ENCODE peak calls at places on chromosomes 16 and 17, in seven cellular contexts. One of them, this sample, is unnamed.

GRCh38 chr16:65481956-65482355 is 360.1 kb upstream of the CDH11 start:
- DNase-seq in H9: no peak
- DNase-seq in IMR-90: no peak
- DNase-seq in mesendoderm: no peak
- DNase-seq in trophoblast cell: no peak
- DNase-seq in H1: no peak
- DNase-seq in neuronal stem cell: no peak
- DNase-seq in this sample: no peak

GRCh38 chr17:69388791-69389442 is 25.6 kb upstream of the MAP2K6 start:
- DNase-seq in IMR-90: no peak
- DNase-seq in neuronal stem cell: no peak
- DNase-seq in H1: no peak
- DNase-seq in trophoblast cell: no peak
- DNase-seq in H9: no peak
- DNase-seq in mesendoderm: no peak
- DNase-seq in this sample: no peak

GRCh38 chr17:65662166-65662565 is 100.7 kb upstream of the AXIN2 start:
- DNase-seq in H9: no peak
- DNase-seq in IMR-90: peak; percentile 69
- DNase-seq in mesendoderm: no peak
- DNase-seq in H1: no peak
- DNase-seq in trophoblast cell: no peak
- DNase-seq in neuronal stem cell: no peak
- DNase-seq in this sample: no peak

GRCh38 chr16:9378876-9379275 is 287.4 kb downstream of the HAPSTR1 start:
- DNase-seq in H1: no peak
- DNase-seq in trophoblast cell: no peak
- DNase-seq in H9: no peak
- DNase-seq in mesendoderm: peak; percentile 69
- DNase-seq in neuronal stem cell: no peak
- DNase-seq in IMR-90: no peak
- DNase-seq in this sample: no peak

GRCh38 chr17:9432121-9432866 is 143.3 kb downstream of the STX8 start:
- DNase-seq in IMR-90: peak; percentile 30
- DNase-seq in trophoblast cell: peak; percentile 42
- DNase-seq in neuronal stem cell: no peak
- DNase-seq in H9: no peak
- DNase-seq in H1: no peak
- DNase-seq in mesendoderm: no peak
- DNase-seq in this sample: peak; percentile 17

GRCh38 chr16:4324871-4325740 is 9.2 kb downstream of the GLIS2 start:
- DNase-seq in trophoblast cell: no peak
- DNase-seq in IMR-90: no peak
- DNase-seq in neuronal stem cell: no peak
- DNase-seq in H1: no peak
- DNase-seq in mesendoderm: no peak
- DNase-seq in H9: no peak
- DNase-seq in this sample: no peak

GRCh38 chr17:47305302-47305923 is 18.3 kb upstream of the EFCAB13 start:
- DNase-seq in neuronal stem cell: no peak
- DNase-seq in trophoblast cell: peak; percentile 62
- DNase-seq in mesendoderm: peak; percentile 71
- DNase-seq in H1: no peak
- DNase-seq in H9: no peak
- DNase-seq in IMR-90: peak; percentile 93
- DNase-seq in this sample: peak; percentile 61

GRCh38 chr16:1968146-1968953 is 1.7 kb downstream of the RNF151 start:
- DNase-seq in mesendoderm: no peak
- DNase-seq in IMR-90: no peak
- DNase-seq in H1: no peak
- DNase-seq in neuronal stem cell: no peak
- DNase-seq in H9: no peak
- DNase-seq in trophoblast cell: no peak
- DNase-seq in this sample: no peak

GRCh38 chr17:5651348-5651747 is 67.0 kb upstream of the NLRP1 start:
- DNase-seq in H1: no peak
- DNase-seq in trophoblast cell: no peak
- DNase-seq in IMR-90: no peak
- DNase-seq in neuronal stem cell: no peak
- DNase-seq in mesendoderm: no peak
- DNase-seq in H9: no peak
- DNase-seq in this sample: no peak

GRCh38 chr17:63116967-63117366 is 150.9 kb downstream of the TANC2 start:
- DNase-seq in trophoblast cell: peak; percentile 92
- DNase-seq in H9: no peak
- DNase-seq in H1: no peak
- DNase-seq in IMR-90: peak; percentile 77
- DNase-seq in neuronal stem cell: peak; percentile 65
- DNase-seq in mesendoderm: peak; percentile 58
- DNase-seq in this sample: peak; percentile 43

GRCh38 chr16:29891525-29892457 is 7.6 kb downstream of the SEZ6L2 start:
- DNase-seq in neuronal stem cell: no peak
- DNase-seq in IMR-90: no peak
- DNase-seq in mesendoderm: no peak
- DNase-seq in H1: no peak
- DNase-seq in trophoblast cell: no peak
- DNase-seq in H9: no peak
- DNase-seq in this sample: no peak

GRCh38 chr16:50238868-50239301 is 27.5 kb upstream of the ADCY7 start:
- DNase-seq in mesendoderm: no peak
- DNase-seq in IMR-90: no peak
- DNase-seq in trophoblast cell: no peak
- DNase-seq in H9: no peak
- DNase-seq in H1: no peak
- DNase-seq in neuronal stem cell: no peak
- DNase-seq in this sample: no peak

GRCh38 chr17:9298135-9298534 is 276.8 kb downstream of the NTN1 start:
- DNase-seq in trophoblast cell: peak; percentile 47
- DNase-seq in H9: no peak
- DNase-seq in neuronal stem cell: no peak
- DNase-seq in IMR-90: no peak
- DNase-seq in mesendoderm: no peak
- DNase-seq in H1: no peak
- DNase-seq in this sample: no peak

GRCh38 chr16:69123894-69124293 is 8.5 kb downstream of the CHTF8 start:
- DNase-seq in H1: no peak
- DNase-seq in H9: no peak
- DNase-seq in trophoblast cell: peak; percentile 92
- DNase-seq in neuronal stem cell: peak; percentile 57
- DNase-seq in IMR-90: peak; percentile 76
- DNase-seq in mesendoderm: peak; percentile 79
- DNase-seq in this sample: peak; percentile 82

GRCh38 chr17:32672701-32673100 is 185.9 kb downstream of the CDK5R1 start:
- DNase-seq in trophoblast cell: no peak
- DNase-seq in mesendoderm: no peak
- DNase-seq in H1: no peak
- DNase-seq in H9: no peak
- DNase-seq in IMR-90: no peak
- DNase-seq in neuronal stem cell: no peak
- DNase-seq in this sample: no peak

GRCh38 chr16:84541999-84542876 is 37.8 kb upstream of the MEAK7 start:
- DNase-seq in mesendoderm: no peak
- DNase-seq in IMR-90: peak; percentile 41
- DNase-seq in H1: no peak
- DNase-seq in trophoblast cell: no peak
- DNase-seq in neuronal stem cell: no peak
- DNase-seq in H9: no peak
- DNase-seq in this sample: no peak

GRCh38 chr17:73493212-73493814 is 150.9 kb downstream of the SDK2 start:
- DNase-seq in IMR-90: no peak
- DNase-seq in H9: peak; percentile 86
- DNase-seq in neuronal stem cell: no peak
- DNase-seq in mesendoderm: peak; percentile 89
- DNase-seq in H1: no peak
- DNase-seq in trophoblast cell: no peak
- DNase-seq in this sample: no peak

GRCh38 chr16:1453316-1453715 is 9.0 kb upstream of the CCDC154 start:
- DNase-seq in IMR-90: no peak
- DNase-seq in trophoblast cell: no peak
- DNase-seq in H9: no peak
- DNase-seq in neuronal stem cell: no peak
- DNase-seq in H1: no peak
- DNase-seq in mesendoderm: no peak
- DNase-seq in this sample: no peak

GRCh38 chr16:57151369-57151768 is 34.5 kb downstream of the PSME3IP1 start:
- DNase-seq in mesendoderm: peak; percentile 54
- DNase-seq in neuronal stem cell: no peak
- DNase-seq in IMR-90: no peak
- DNase-seq in H9: no peak
- DNase-seq in trophoblast cell: no peak
- DNase-seq in H1: no peak
- DNase-seq in this sample: no peak

GRCh38 chr17:81020767-81021497 is 14.0 kb upstream of the BAIAP2 start:
- DNase-seq in mesendoderm: no peak
- DNase-seq in IMR-90: peak; percentile 34
- DNase-seq in trophoblast cell: no peak
- DNase-seq in neuronal stem cell: no peak
- DNase-seq in H9: no peak
- DNase-seq in H1: no peak
- DNase-seq in this sample: no peak

GRCh38 chr16:68778551-68779231 is 41.6 kb downstream of the CDH1 start:
- DNase-seq in neuronal stem cell: no peak
- DNase-seq in H9: peak; percentile 91
- DNase-seq in trophoblast cell: peak; percentile 92
- DNase-seq in IMR-90: no peak
- DNase-seq in mesendoderm: peak; percentile 94
- DNase-seq in H1: no peak
- DNase-seq in this sample: no peak

GRCh38 chr16:13307861-13308260 is 406.5 kb downstream of the SHISA9 start:
- DNase-seq in mesendoderm: no peak
- DNase-seq in IMR-90: no peak
- DNase-seq in H9: no peak
- DNase-seq in trophoblast cell: no peak
- DNase-seq in H1: no peak
- DNase-seq in neuronal stem cell: no peak
- DNase-seq in this sample: no peak

GRCh38 chr16:56673916-56674315 is 4.3 kb downstream of the MT1H start:
- DNase-seq in IMR-90: peak; percentile 20
- DNase-seq in trophoblast cell: peak; percentile 65
- DNase-seq in H9: peak; percentile 67
- DNase-seq in neuronal stem cell: no peak
- DNase-seq in H1: no peak
- DNase-seq in mesendoderm: peak; percentile 63
- DNase-seq in this sample: peak; percentile 43

GRCh38 chr16:81478876-81479496 is 34.4 kb downstream of the CMIP start:
- DNase-seq in mesendoderm: no peak
- DNase-seq in H9: no peak
- DNase-seq in neuronal stem cell: no peak
- DNase-seq in H1: no peak
- DNase-seq in IMR-90: no peak
- DNase-seq in trophoblast cell: peak; percentile 25
- DNase-seq in this sample: peak; percentile 67

DNA sequence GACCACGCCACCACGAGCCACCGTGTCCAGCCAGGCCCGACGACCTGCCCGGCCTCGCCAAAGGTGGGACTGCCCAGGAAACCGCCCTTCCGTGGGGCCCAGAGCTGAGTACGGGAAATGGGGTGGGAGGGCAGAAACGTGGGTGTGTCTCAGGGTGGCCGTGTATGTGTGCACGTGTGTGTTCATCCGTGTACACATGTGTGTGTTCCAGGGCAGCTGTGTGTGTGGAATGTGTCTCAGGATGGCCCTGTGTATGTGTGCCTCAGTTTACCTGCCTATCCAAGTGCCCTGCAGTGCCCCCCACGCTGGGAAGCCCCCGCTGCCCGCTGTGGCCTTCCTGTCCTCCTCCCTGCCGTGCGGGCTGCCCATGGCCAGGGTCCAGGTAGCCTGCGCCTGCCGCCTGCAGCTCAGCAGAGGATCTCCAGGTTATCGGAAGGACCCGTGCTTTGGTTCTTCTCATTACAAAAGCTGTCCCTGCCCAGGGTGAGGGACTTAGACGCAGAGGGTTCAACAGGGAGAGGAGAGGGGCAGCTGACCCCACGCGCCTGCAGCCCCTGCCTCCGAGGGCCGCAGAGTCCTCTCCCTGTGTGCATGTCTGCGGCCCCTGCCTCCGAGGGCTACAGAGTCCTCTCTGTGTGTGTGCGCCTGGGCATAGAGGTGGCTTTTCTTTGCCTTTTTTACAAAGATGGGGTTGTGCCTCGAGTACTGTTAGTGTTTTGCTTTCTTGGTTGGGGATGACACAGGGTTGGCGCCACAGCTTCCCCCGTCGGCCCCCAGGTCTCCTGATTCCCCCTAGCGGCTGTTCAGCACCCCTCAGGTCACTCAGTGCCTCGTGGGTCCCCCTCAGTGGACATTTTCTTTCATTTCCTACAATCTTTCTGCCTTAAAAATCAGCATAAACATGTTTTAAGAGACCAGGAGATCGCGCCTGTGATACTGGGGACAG is 23.6 kb downstream of the ZNF469 start:
- DNase-seq in H1: no peak
- DNase-seq in neuronal stem cell: no peak
- DNase-seq in IMR-90: no peak
- DNase-seq in trophoblast cell: no peak
- DNase-seq in H9: no peak
- DNase-seq in mesendoderm: no peak
- DNase-seq in this sample: no peak
- H2BK120ac ChIP-seq in H1: no peak overlapping the region
- H2BK120ac ChIP-seq in neuronal stem cell: no peak overlapping the region
- H2BK120ac ChIP-seq in IMR-90: no peak overlapping the region
- H2BK120ac ChIP-seq in trophoblast cell: no peak overlapping the region
- H2BK120ac ChIP-seq in H9: no peak overlapping the region
- H2BK120ac ChIP-seq in mesendoderm: no peak overlapping the region
- H2BK120ac ChIP-seq in this sample: no peak overlapping the region

GRCh38 chr17:77352441-77352840 is 211.7 kb downstream of the SEC14L1 start:
- DNase-seq in H1: no peak
- DNase-seq in IMR-90: no peak
- DNase-seq in trophoblast cell: no peak
- DNase-seq in neuronal stem cell: no peak
- DNase-seq in mesendoderm: no peak
- DNase-seq in H9: no peak
- DNase-seq in this sample: no peak
- H4K8ac ChIP-seq in H1: no peak overlapping the region
- H4K8ac ChIP-seq in IMR-90: no peak overlapping the region
- H4K8ac ChIP-seq in trophoblast cell: no peak overlapping the region
- H4K8ac ChIP-seq in neuronal stem cell: no peak overlapping the region
- H4K8ac ChIP-seq in mesendoderm: no peak overlapping the region
- H4K8ac ChIP-seq in H9: no peak overlapping the region
- H4K8ac ChIP-seq in this sample: no peak overlapping the region

GRCh38 chr16:59707441-59707840 is 973.3 kb upstream of the GOT2 start:
- DNase-seq in trophoblast cell: no peak
- DNase-seq in neuronal stem cell: no peak
- DNase-seq in H9: no peak
- DNase-seq in IMR-90: no peak
- DNase-seq in mesendoderm: no peak
- DNase-seq in H1: no peak
- DNase-seq in this sample: no peak
- H2BK120ac ChIP-seq in trophoblast cell: no peak overlapping the region
- H2BK120ac ChIP-seq in neuronal stem cell: no peak overlapping the region
- H2BK120ac ChIP-seq in H9: no peak overlapping the region
- H2BK120ac ChIP-seq in IMR-90: no peak overlapping the region
- H2BK120ac ChIP-seq in mesendoderm: no peak overlapping the region
- H2BK120ac ChIP-seq in H1: no peak overlapping the region
- H2BK120ac ChIP-seq in this sample: no peak overlapping the region

DNA sequence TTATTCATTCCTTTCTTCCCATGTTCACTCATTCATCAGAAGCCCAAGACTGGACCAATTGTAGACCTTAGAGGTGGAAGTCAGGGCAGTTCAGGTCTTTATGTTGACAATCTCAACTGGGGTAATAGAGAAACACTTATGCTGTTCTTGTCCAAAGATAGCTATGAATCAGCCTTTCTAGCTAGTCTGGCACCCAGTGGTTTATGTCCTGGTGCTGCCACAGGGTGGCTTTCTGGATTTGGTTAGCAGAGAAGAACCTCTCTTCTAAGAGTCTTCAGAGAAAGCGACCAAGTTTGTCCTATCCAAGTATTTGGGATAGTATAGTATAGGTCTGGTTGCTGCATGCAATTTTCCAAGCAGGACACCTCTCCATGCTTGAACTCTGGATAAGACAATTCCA is 83.3 kb downstream of the NOG start:
- DNase-seq in trophoblast cell: no peak
- DNase-seq in neuronal stem cell: no peak
- DNase-seq in H9: no peak
- DNase-seq in IMR-90: no peak
- DNase-seq in H1: no peak
- DNase-seq in mesendoderm: no peak
- DNase-seq in this sample: no peak
- H4K8ac ChIP-seq in trophoblast cell: no peak overlapping the region
- H4K8ac ChIP-seq in neuronal stem cell: no peak overlapping the region
- H4K8ac ChIP-seq in H9: no peak overlapping the region
- H4K8ac ChIP-seq in IMR-90: no peak overlapping the region
- H4K8ac ChIP-seq in H1: no peak overlapping the region
- H4K8ac ChIP-seq in mesendoderm: no peak overlapping the region
- H4K8ac ChIP-seq in this sample: no peak overlapping the region

This sample was measured in mesenchymal stem cell.